ENCODE peak calls at places on chromosomes 3 and 15, in seven cellular contexts. W, J, V, I, T, B and E are unnamed samples.

GRCh38 chr15:88657326-88658069 is 18.7 kb downstream of the ISG20 start:
- DNase-seq in W (peak), J (peak), V (no peak), I (no peak), T (peak), B (no peak), E (peak)

GRCh38 chr15:55673287-55673686 is 69.7 kb downstream of the PRTG start:
- DNase-seq in W (no peak), J (no peak), V (no peak), I (no peak), T (no peak), B (no peak), E (no peak)

GRCh38 chr15:63407612-63408011 is 26.0 kb upstream of the CA12 start:
- DNase-seq in W (no peak), J (no peak), V (no peak), I (no peak), T (no peak), B (no peak), E (no peak)

GRCh38 chr3:197331131-197331530 is 32.7 kb upstream of the DLG1 start:
- DNase-seq in W (no peak), J (no peak), V (no peak), I (no peak), T (no peak), B (no peak), E (no peak)

GRCh38 chr15:69592954-69593353 is 140.3 kb downstream of the RPLP1 start:
- DNase-seq in W (no peak), J (no peak), V (no peak), I (no peak), T (no peak), B (no peak), E (no peak)

GRCh38 chr15:34318277-34319079 is 19.1 kb downstream of the SLC12A6 start:
- DNase-seq in W (peak), J (peak), V (no peak), I (peak), T (peak), B (peak), E (peak)

GRCh38 chr3:105377716-105378115 is 11.0 kb downstream of the ALCAM start:
- DNase-seq in W (no peak), J (no peak), V (no peak), I (no peak), T (no peak), B (no peak), E (no peak)

GRCh38 chr3:48405343-48405881 is 24.5 kb downstream of the PLXNB1 start:
- DNase-seq in W (no peak), J (no peak), V (no peak), I (no peak), T (no peak), B (no peak), E (no peak)

GRCh38 chr3:23830869-23831484 is 25.2 kb downstream of the UBE2E1 start:
- DNase-seq in W (no peak), J (no peak), V (peak), I (no peak), T (no peak), B (peak), E (no peak)

GRCh38 chr15:64515196-64515595 is 54.8 kb downstream of the ZNF609 start:
- DNase-seq in W (no peak), J (no peak), V (no peak), I (no peak), T (no peak), B (no peak), E (peak)

GRCh38 chr15:100918690-100919480 is at the start of gene LRRK1:
- DNase-seq in W (peak), J (no peak), V (no peak), I (no peak), T (no peak), B (peak), E (peak)

GRCh38 chr3:114242947-114243346 is 5.6 kb upstream of the ZNF80 start:
- DNase-seq in W (no peak), J (no peak), V (no peak), I (no peak), T (no peak), B (no peak), E (no peak)

GRCh38 chr3:26271848-26272247 is 350.7 kb upstream of the LRRC3B start:
- DNase-seq in W (no peak), J (no peak), V (no peak), I (no peak), T (no peak), B (no peak), E (no peak)

GRCh38 chr3:135736740-135737139 is 228.8 kb upstream of the PPP2R3A start:
- DNase-seq in W (peak), J (peak), V (no peak), I (no peak), T (no peak), B (no peak), E (peak)

GRCh38 chr3:23129817-23130216 is 73.3 kb upstream of the UBE2E2 start:
- DNase-seq in W (no peak), J (peak), V (no peak), I (no peak), T (no peak), B (no peak), E (peak)

GRCh38 chr15:61063875-61064320 is 165.2 kb downstream of the RORA start:
- DNase-seq in W (no peak), J (no peak), V (no peak), I (no peak), T (no peak), B (no peak), E (peak)